ENCODE peak calls at places on chromosomes 6 and 20, in nine cellular contexts. U is activated T-cell treated with anti-CD3 and anti-CD28 coated beads, Interleukin-2, amount 50 U/mL, for 48 hours; S is AG10803; M is mucosa of gallbladder; G is activated naive CD4-positive, alpha-beta T cell; V is A549; Z is stimulated activated naive B cell treated with anti-CD40 and anti-IgM and Interleukin-4, amounts not matched to agents 10 μg/mL and 1 μg/mL and 100 μg/mL, for 72 hours; T is H9; R is H7. L is an unnamed sample.

GRCh38 chr6:161481786-161482516 is 208.1 kb upstream of the AGPAT4 start:
- DNase-seq in U (no peak), S (peak), M (peak), G (no peak), V (no peak), Z (no peak), T (no peak), R (no peak), L (no peak)

GRCh38 chr20:38127920-38128528 is 37.0 kb downstream of the TGM2 start:
- DNase-seq in U (no peak), S (no peak), M (no peak), G (no peak), V (no peak), Z (no peak), T (no peak), R (peak), L (no peak)

GRCh38 chr20:19631410-19631809 is 126.6 kb upstream of the RIN2 start:
- DNase-seq in U (no peak), S (no peak), M (peak), G (no peak), V (peak), Z (no peak), T (no peak), R (no peak), L (no peak)

GRCh38 chr20:62799873-62800272 is 3.6 kb downstream of the MRGBP start:
- DNase-seq in U (no peak), S (no peak), M (no peak), G (no peak), V (no peak), Z (no peak), T (no peak), R (no peak), L (no peak)

GRCh38 chr6:10719386-10720228 is 3.3 kb upstream of the TMEM14C start:
- DNase-seq in U (peak), S (peak), M (no peak), G (no peak), V (no peak), Z (peak), T (no peak), R (no peak), L (peak)

GRCh38 chr20:44475694-44476560 is at the start of gene TTPAL:
- DNase-seq in U (peak), S (peak), M (peak), G (peak), V (peak), Z (peak), T (peak), R (peak), L (peak)

GRCh38 chr20:46905364-46906125 is 10.9 kb downstream of the EYA2 start:
- DNase-seq in U (no peak), S (peak), M (no peak), G (no peak), V (no peak), Z (no peak), T (no peak), R (no peak), L (peak)

GRCh38 chr20:823326-823902 is 10.1 kb upstream of the FAM110A start:
- DNase-seq in U (no peak), S (no peak), M (no peak), G (no peak), V (no peak), Z (no peak), T (no peak), R (no peak), L (no peak)

GRCh38 chr20:58173930-58174707 is 54.3 kb downstream of the ANKRD60 start:
- DNase-seq in U (no peak), S (peak), M (no peak), G (no peak), V (no peak), Z (no peak), T (no peak), R (no peak), L (no peak)

GRCh38 chr6:129843573-129843972 is 17.5 kb downstream of the TMEM244 start:
- DNase-seq in U (no peak), S (no peak), M (no peak), G (no peak), V (no peak), Z (no peak), T (no peak), R (no peak), L (peak)

GRCh38 chr20:38001173-38001875 is 31.9 kb downstream of the TTI1 start:
- DNase-seq in U (peak), S (peak), M (no peak), G (no peak), V (no peak), Z (no peak), T (no peak), R (no peak), L (peak)